ENCODE peak calls at places on chromosomes 12 and 14, in ten cellular contexts. Z, B, Q, K, U, T, A, Y, D and I are unnamed samples.

GRCh38 chr12:128381537-128381936 is 114.6 kb downstream of the TMEM132C start:
- DNase-seq in Z (no peak), B (no peak), Q (peak; percentile 77), K (no peak), U (no peak), T (peak; percentile 33), A (no peak), Y (no peak), D (no peak), I (no peak)

GRCh38 chr12:83408841-83409240 is 722.1 kb downstream of the TMTC2 start:
- DNase-seq in Z (no peak), B (no peak), Q (no peak), K (no peak), U (no peak), T (no peak), A (no peak), Y (no peak), D (no peak), I (no peak)

GRCh38 chr14:70619708-70620107 is 19.3 kb upstream of the MED6 start:
- DNase-seq in Z (no peak), B (no peak), Q (no peak), K (no peak), U (no peak), T (no peak), A (no peak), Y (no peak), D (no peak), I (no peak)

GRCh38 chr14:77903233-77903632 is 103.3 kb downstream of the ADCK1 start:
- DNase-seq in Z (no peak), B (no peak), Q (no peak), K (peak; percentile 44), U (no peak), T (no peak), A (no peak), Y (no peak), D (no peak), I (no peak)

GRCh38 chr12:120596901-120597300 is 15.7 kb upstream of the POP5 start:
- DNase-seq in Z (no peak), B (no peak), Q (no peak), K (no peak), U (no peak), T (no peak), A (no peak), Y (no peak), D (no peak), I (no peak)

GRCh38 chr12:121170581-121171260 is 38.0 kb downstream of the P2RX7 start:
- DNase-seq in Z (no peak), B (no peak), Q (no peak), K (no peak), U (no peak), T (no peak), A (no peak), Y (no peak), D (no peak), I (no peak)

GRCh38 chr12:112166051-112167015 is 41.0 kb downstream of the TRAFD1 start:
- DNase-seq in Z (no peak), B (no peak), Q (no peak), K (no peak), U (no peak), T (no peak), A (no peak), Y (no peak), D (no peak), I (no peak)

GRCh38 chr12:63937381-63938168 is 93.1 kb downstream of the SRGAP1 start:
- DNase-seq in Z (no peak), B (no peak), Q (peak; percentile 26), K (no peak), U (no peak), T (no peak), A (no peak), Y (no peak), D (no peak), I (no peak)

GRCh38 chr12:32110417-32110816 is 3.8 kb downstream of the BICD1 start:
- DNase-seq in Z (no peak), B (no peak), Q (no peak), K (no peak), U (no peak), T (no peak), A (no peak), Y (no peak), D (no peak), I (no peak)

GRCh38 chr12:85509857-85510256 is 229.8 kb downstream of the ALX1 start:
- DNase-seq in Z (no peak), B (no peak), Q (no peak), K (no peak), U (no peak), T (no peak), A (peak; percentile 1), Y (no peak), D (no peak), I (no peak)

GRCh38 chr14:45680531-45680930 is 427.5 kb upstream of the MIS18BP1 start:
- DNase-seq in Z (no peak), B (no peak), Q (no peak), K (no peak), U (no peak), T (no peak), A (no peak), Y (no peak), D (no peak), I (no peak)

GRCh38 chr14:31881531-31882310 is 195.4 kb upstream of the ARHGAP5 start:
- DNase-seq in Z (no peak), B (no peak), Q (no peak), K (peak; percentile 7), U (no peak), T (no peak), A (no peak), Y (no peak), D (no peak), I (no peak)

GRCh38 chr12:59322473-59322872 is 273.4 kb upstream of the SLC16A7 start:
- DNase-seq in Z (no peak), B (no peak), Q (peak; percentile 90), K (no peak), U (no peak), T (peak; percentile 78), A (no peak), Y (no peak), D (no peak), I (no peak)

GRCh38 chr14:32022525-32022924 is 54.6 kb upstream of the ARHGAP5 start:
- DNase-seq in Z (no peak), B (no peak), Q (no peak), K (no peak), U (no peak), T (no peak), A (no peak), Y (no peak), D (no peak), I (no peak)

GRCh38 chr14:69483765-69484443 is 624 bp upstream of the PLEKHD1 start:
- DNase-seq in Z (no peak), B (peak; percentile 14), Q (no peak), K (no peak), U (no peak), T (no peak), A (no peak), Y (no peak), D (no peak), I (no peak)

GRCh38 chr14:53619625-53620324 is 336.9 kb downstream of the BMP4 start:
- DNase-seq in Z (no peak), B (peak; percentile 56), Q (no peak), K (peak; percentile 43), U (no peak), T (no peak), A (no peak), Y (no peak), D (peak; percentile 43), I (no peak)

GRCh38 chr12:66453837-66454236 is 151.5 kb downstream of the HELB start:
- DNase-seq in Z (no peak), B (peak; percentile 2), Q (no peak), K (no peak), U (no peak), T (no peak), A (no peak), Y (no peak), D (no peak), I (no peak)

GRCh38 chr14:103474893-103475292 is 47.7 kb downstream of the CKB start:
- DNase-seq in Z (no peak), B (no peak), Q (no peak), K (no peak), U (no peak), T (no peak), A (no peak), Y (no peak), D (no peak), I (no peak)

GRCh38 chr12:106302401-106303201 is at the start of gene TCP11L2:
- DNase-seq in Z (peak; percentile 90), B (peak; percentile 73), Q (peak; percentile 87), K (peak; percentile 70), U (peak; percentile 64), T (peak; percentile 69), A (peak; percentile 71), Y (no peak), D (no peak), I (peak; percentile 71)

GRCh38 chr12:2289525-2289924 is 236.7 kb downstream of the CACNA1C start:
- DNase-seq in Z (no peak), B (no peak), Q (no peak), K (no peak), U (no peak), T (no peak), A (no peak), Y (no peak), D (no peak), I (no peak)

GRCh38 chr12:90076851-90077319 is 368.2 kb upstream of the ATP2B1 start:
- DNase-seq in Z (no peak), B (no peak), Q (no peak), K (no peak), U (no peak), T (no peak), A (no peak), Y (no peak), D (no peak), I (no peak)

GRCh38 chr14:96584199-96584906 is 82.2 kb downstream of the PAPOLA start:
- DNase-seq in Z (no peak), B (no peak), Q (no peak), K (no peak), U (no peak), T (no peak), A (peak; percentile 27), Y (no peak), D (no peak), I (no peak)

GRCh38 chr14:99573436-99574098 is 30.4 kb downstream of the CCDC85C start:
- DNase-seq in Z (no peak), B (no peak), Q (no peak), K (no peak), U (no peak), T (no peak), A (no peak), Y (no peak), D (no peak), I (no peak)

GRCh38 chr12:128818065-128819022 is 5.4 kb downstream of the SLC15A4 start:
- DNase-seq in Z (no peak), B (peak; percentile 20), Q (no peak), K (peak; percentile 46), U (no peak), T (no peak), A (no peak), Y (no peak), D (no peak), I (no peak)

GRCh38 chr14:25552826-25553225 is 502.9 kb upstream of the STXBP6 start:
- DNase-seq in Z (no peak), B (no peak), Q (no peak), K (no peak), U (no peak), T (no peak), A (no peak), Y (no peak), D (no peak), I (no peak)

GRCh38 chr14:97620071-97620470 is 822.9 kb downstream of the VRK1 start:
- DNase-seq in Z (no peak), B (no peak), Q (no peak), K (no peak), U (no peak), T (no peak), A (no peak), Y (no peak), D (no peak), I (no peak)

GRCh38 chr12:116427200-116427932 is 131.8 kb upstream of the MAP1LC3B2 start:
- DNase-seq in Z (no peak), B (no peak), Q (no peak), K (peak; percentile 55), U (no peak), T (no peak), A (no peak), Y (no peak), D (no peak), I (no peak)